ENCODE peak calls at places on chromosomes 3 and 15, in four cellular contexts. A, W, H and B are unnamed samples.

GRCh38 chr3:130644600-130645232 is 101.9 kb downstream of the PIK3R4 start:
- DNase-seq in A (no peak), W (no peak), H (no peak), B (no peak)

GRCh38 chr3:148902173-148902791 is 37.2 kb downstream of the CPA3 start:
- DNase-seq in A (no peak), W (no peak), H (no peak), B (no peak)

GRCh38 chr15:79132770-79133169 is 42.2 kb upstream of the RASGRF1 start:
- DNase-seq in A (no peak), W (no peak), H (no peak), B (no peak)

GRCh38 chr15:57591237-57591821 is 375 bp upstream of the MYZAP start:
- DNase-seq in A (no peak), W (no peak), H (no peak), B (no peak)

GRCh38 chr15:79050977-79051376 is 39.6 kb downstream of the RASGRF1 start:
- DNase-seq in A (no peak), W (no peak), H (peak), B (no peak)

GRCh38 chr3:49721165-49721860 is 1.8 kb upstream of the AMIGO3 start:
- DNase-seq in A (no peak), W (no peak), H (no peak), B (no peak)

GRCh38 chr3:18111702-18112311 is 313.3 kb downstream of the SATB1 start:
- DNase-seq in A (no peak), W (peak), H (peak), B (no peak)

GRCh38 chr15:89359471-89360293 is 25.1 kb upstream of the POLG start:
- DNase-seq in A (no peak), W (no peak), H (no peak), B (no peak)

GRCh38 chr15:49832421-49832980 is 211.7 kb downstream of the DTWD1 start:
- DNase-seq in A (peak), W (no peak), H (peak), B (no peak)

GRCh38 chr3:26279091-26279490 is 343.5 kb upstream of the LRRC3B start:
- DNase-seq in A (no peak), W (no peak), H (no peak), B (no peak)

GRCh38 chr15:66748320-66748779 is 46.3 kb downstream of the SMAD6 start:
- DNase-seq in A (no peak), W (no peak), H (no peak), B (no peak)

GRCh38 chr3:113241292-113242033 is 30.1 kb downstream of the BOC start:
- DNase-seq in A (no peak), W (no peak), H (no peak), B (no peak)

GRCh38 chr3:46668116-46668515 is 25.4 kb downstream of the ALS2CL start:
- DNase-seq in A (no peak), W (no peak), H (no peak), B (no peak)

GRCh38 chr15:94692697-94693096 is 461.3 kb downstream of the MCTP2 start:
- DNase-seq in A (no peak), W (no peak), H (no peak), B (no peak)

GRCh38 chr15:99504823-99505551 is 60.8 kb upstream of the MEF2A start:
- DNase-seq in A (no peak), W (no peak), H (peak), B (no peak)

GRCh38 chr15:69034352-69034751 is 19.9 kb downstream of the NOX5 start:
- DNase-seq in A (no peak), W (no peak), H (no peak), B (peak)

GRCh38 chr3:105066106-105066839 is 300.4 kb upstream of the ALCAM start:
- DNase-seq in A (no peak), W (no peak), H (no peak), B (no peak)

GRCh38 chr3:38548154-38548931 is 52.2 kb downstream of the EXOG start:
- DNase-seq in A (no peak), W (no peak), H (no peak), B (no peak)

GRCh38 chr3:42493126-42493797 is 9.2 kb upstream of the VIPR1 start:
- DNase-seq in A (no peak), W (no peak), H (no peak), B (no peak)

GRCh38 chr15:41233367-41233771 is 2.3 kb downstream of the CHP1 start:
- DNase-seq in A (peak), W (no peak), H (peak), B (no peak)

GRCh38 chr3:11655188-11655928 is 11.6 kb upstream of the VGLL4 start:
- DNase-seq in A (no peak), W (peak), H (no peak), B (no peak)

GRCh38 chr15:56782306-56782705 is 49.0 kb upstream of the ZNF280D start:
- DNase-seq in A (no peak), W (no peak), H (no peak), B (no peak)

GRCh38 chr3:64687781-64688515 is at the start of gene ADAMTS9:
- DNase-seq in A (no peak), W (no peak), H (no peak), B (no peak)

GRCh38 chr3:38003371-38003816 is 12.8 kb downstream of the VILL start:
- DNase-seq in A (peak), W (no peak), H (peak), B (no peak)

GRCh38 chr15:94385441-94385840 is 154.1 kb downstream of the MCTP2 start:
- DNase-seq in A (no peak), W (no peak), H (no peak), B (no peak)

GRCh38 chr3:172201136-172201989 is 162.0 kb downstream of the FNDC3B start:
- DNase-seq in A (peak), W (no peak), H (no peak), B (no peak)

GRCh38 chr15:101451192-101451799 is 38.2 kb downstream of the PCSK6 start:
- DNase-seq in A (peak), W (no peak), H (no peak), B (no peak)
- TF ChIP-seq TCF7L2 in A (no peak), W (no peak), H (no peak), B (no peak)

DNA sequence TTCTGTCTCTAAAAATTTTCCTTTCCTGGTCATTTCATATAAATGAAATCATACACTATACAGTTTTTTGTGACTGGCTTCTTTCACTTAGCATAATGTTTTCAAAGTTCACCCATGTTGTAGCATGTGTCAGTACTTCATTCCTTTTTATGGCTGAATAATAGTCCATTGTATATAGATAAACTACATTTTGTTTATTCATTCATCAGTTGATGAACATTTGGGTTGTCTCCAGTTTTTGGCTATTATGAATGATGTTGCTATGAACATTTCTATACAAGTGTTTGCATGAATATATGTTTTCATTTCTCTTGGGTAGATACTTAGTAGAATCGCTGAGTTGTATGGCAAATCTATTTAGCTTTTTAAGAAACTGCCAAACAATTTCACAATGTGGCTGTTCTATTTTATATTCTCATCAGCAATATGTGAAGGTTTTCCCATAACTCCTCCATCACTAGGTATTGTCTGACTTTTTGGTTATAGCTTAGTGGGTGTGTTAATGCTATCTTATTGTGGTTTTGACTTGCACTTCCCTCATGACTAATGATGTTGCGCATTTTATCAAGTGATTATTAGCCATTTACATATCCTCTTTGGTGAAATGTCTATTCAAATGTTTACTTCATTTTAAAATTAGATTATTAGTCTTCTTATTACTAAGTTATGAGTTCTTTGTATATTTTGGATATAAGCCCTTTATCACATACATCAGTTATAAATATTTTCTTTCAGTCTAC is 21.7 kb upstream of the AP4E1 start:
- DNase-seq in A (no peak), W (no peak), H (no peak), B (no peak)
- TF ChIP-seq TCF7L2 in A (no peak), W (no peak), H (no peak), B (no peak)

DNA sequence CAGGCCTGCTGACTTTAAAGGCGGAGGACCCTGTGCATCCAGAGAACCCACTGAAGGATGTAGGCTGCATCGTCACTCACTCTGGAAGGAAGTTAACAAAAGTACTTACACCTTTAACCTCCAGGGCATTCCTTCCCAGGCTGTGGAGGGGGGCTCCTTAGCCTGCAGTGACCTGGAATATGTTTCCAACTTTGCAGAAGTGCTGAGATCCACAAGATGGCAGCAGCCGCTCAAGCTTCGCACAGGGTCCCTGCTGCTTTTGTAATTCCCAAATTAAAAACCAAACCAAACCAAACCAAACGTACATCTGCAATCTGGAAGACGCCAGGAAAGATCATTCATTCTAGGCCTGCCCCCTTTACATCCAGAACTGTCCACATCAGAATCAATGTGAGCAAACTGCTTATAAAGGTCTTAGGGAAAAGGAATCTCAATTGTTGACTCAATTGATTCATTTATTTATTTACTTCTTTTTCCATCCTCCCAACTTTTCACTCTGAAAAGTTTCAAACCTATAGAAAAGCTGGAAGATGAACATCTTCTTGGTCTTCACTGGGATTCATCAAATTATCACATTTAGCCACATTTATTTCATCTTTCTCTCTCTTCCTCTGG is 70.5 kb upstream of the KLHL25 start:
- DNase-seq in A (peak), W (peak), H (peak), B (peak)
- TF ChIP-seq TCF7L2 in A (no peak), W (no peak), H (no peak), B (no peak)

DNA sequence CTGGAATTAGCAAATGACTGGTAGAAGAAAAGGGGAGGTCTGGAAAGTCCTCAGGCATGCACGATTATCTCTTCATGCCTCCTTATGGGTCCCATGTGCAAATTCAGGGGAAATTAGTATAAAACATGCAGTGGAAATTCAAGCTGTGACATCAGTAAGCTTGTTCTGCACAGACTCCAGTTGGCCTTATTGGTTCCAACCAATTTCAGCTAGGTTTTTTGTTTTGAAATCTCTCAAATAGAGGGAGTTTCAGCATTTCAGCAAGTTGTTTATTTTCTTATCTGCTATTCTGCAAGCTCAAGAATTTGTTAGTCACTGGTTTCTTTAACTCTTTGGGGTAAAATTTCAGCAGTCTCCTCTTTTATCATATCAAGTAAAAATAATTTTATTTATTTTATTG is 755 bp upstream of the TMCO5A start:
- DNase-seq in A (no peak), W (no peak), H (no peak), B (no peak)
- TF ChIP-seq TCF7L2 in A (no peak), W (no peak), H (no peak), B (no peak)

GRCh38 chr15:47746516-47746915 is 29.2 kb downstream of the SEMA6D start:
- DNase-seq in A (no peak), W (no peak), H (no peak), B (no peak)
- TF ChIP-seq TCF7L2 in A (no peak), W (no peak), H (no peak), B (no peak)

GRCh38 chr3:118813472-118813871 is 221.2 kb downstream of the IGSF11 start:
- DNase-seq in A (no peak), W (no peak), H (no peak), B (no peak)

GRCh38 chr3:118818386-118818785 is 216.3 kb downstream of the IGSF11 start:
- DNase-seq in A (no peak), W (no peak), H (peak), B (no peak)

GRCh38 chr3:118823626-118824025 is 211.0 kb downstream of the IGSF11 start:
- DNase-seq in A (no peak), W (no peak), H (no peak), B (no peak)

DNA sequence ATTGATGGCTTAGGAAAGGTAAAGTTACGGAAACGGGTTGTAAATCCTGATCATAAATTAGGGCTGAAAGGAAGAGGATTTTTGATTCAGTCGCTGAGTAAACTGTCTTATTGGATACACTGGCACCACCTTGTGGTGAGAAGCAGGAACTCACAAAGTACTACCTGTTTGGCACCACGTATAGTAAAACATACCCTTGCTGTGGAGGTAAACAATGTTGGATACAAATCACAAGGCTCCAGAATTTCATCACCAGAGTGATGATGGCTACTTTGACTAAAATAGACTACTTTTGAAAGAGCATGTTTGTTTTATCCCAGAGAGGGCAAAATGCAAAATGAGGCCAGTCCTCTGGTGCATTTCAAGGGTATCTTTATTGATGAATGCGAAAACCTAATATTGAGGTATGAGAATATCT is 216.9 kb downstream of the IGSF11 start:
- DNase-seq in A (peak), W (peak), H (peak), B (no peak)
- TF ChIP-seq TCF7L2 in A (no peak), W (no peak), H (no peak), B (no peak)

DNA sequence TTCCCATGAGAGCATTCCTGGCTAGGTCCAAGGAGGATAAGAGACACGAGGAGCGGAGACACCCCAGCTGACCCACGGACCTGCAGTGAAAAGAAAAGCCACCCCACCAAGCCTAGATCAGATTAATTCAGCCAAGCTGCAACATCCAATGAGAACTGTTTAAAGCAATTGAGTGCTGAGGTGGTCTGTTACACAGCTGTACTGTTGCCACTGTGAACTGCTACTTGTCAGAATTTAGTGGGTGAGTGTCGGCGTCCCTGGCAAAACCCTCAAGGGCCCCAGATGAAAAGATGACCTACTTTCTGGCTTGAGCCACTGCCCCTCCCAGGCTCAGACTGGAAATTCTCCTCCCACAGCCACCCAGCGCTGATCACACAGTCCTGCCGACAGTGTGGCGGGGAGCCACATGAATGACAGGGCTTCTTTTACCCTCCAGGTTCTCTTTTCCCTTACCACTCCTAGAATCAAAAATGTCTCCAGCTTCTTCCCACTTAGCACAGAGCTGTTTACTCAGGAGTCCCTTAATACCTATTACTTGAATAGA is 26.4 kb upstream of the KBTBD12 start:
- DNase-seq in A (no peak), W (no peak), H (no peak), B (no peak)
- TF ChIP-seq TCF7L2 in A (no peak), W (no peak), H (no peak), B (no peak)